ENCODE peak calls at places on chromosomes 4 and X, in ten cellular contexts. Q is tibial artery, H is ovary, X is SK-N-SH, Y is cardiac muscle cell, N is Peyer's patch, Z is B cell, P is HFFc6, V is astrocyte of the cerebellum, I is endodermal cell. D is an unnamed sample.

GRCh38 chr4:41877020-41877796 is 58.0 kb upstream of the TMEM33 start:
- DNase-seq in Q (no peak), H (no peak), X (peak; percentile 54), Y (no peak), N (no peak), Z (no peak), P (no peak), V (no peak), I (peak; percentile 47), D (no peak)

GRCh38 chrX:41313419-41313818 is 20.5 kb upstream of the DDX3X start:
- DNase-seq in Q (no peak), H (no peak), X (no peak), Y (no peak), N (no peak), Z (no peak), P (peak; percentile 82), V (peak; percentile 57), I (no peak), D (peak; percentile 95)

GRCh38 chr4:47704693-47705325 is 133.1 kb downstream of the CORIN start:
- DNase-seq in Q (no peak), H (no peak), X (peak; percentile 58), Y (peak; percentile 60), N (no peak), Z (no peak), P (peak; percentile 6), V (no peak), I (peak; percentile 87), D (peak; percentile 6)

GRCh38 chr4:186227221-186227620 is at the start of gene KLKB1:
- DNase-seq in Q (no peak), H (no peak), X (no peak), Y (peak; percentile 34), N (no peak), Z (no peak), P (no peak), V (peak; percentile 3), I (no peak), D (no peak)

GRCh38 chr4:176780995-176781738 is 11.6 kb downstream of the VEGFC start:
- DNase-seq in Q (no peak), H (no peak), X (no peak), Y (peak; percentile 36), N (no peak), Z (no peak), P (no peak), V (no peak), I (no peak), D (no peak)

GRCh38 chr4:176791591-176792347 is 953 bp downstream of the VEGFC start:
- DNase-seq in Q (no peak), H (peak; percentile 13), X (no peak), Y (peak; percentile 58), N (no peak), Z (no peak), P (peak; percentile 43), V (no peak), I (peak; percentile 71), D (peak; percentile 65)

GRCh38 chr4:187422655-187423054 is 572.9 kb upstream of the ZFP42 start:
- DNase-seq in Q (no peak), H (no peak), X (no peak), Y (no peak), N (no peak), Z (no peak), P (no peak), V (no peak), I (no peak), D (no peak)

GRCh38 chr4:135838889-135839288 is 1637.3 kb upstream of the PABPC4L start:
- DNase-seq in Q (no peak), H (no peak), X (no peak), Y (no peak), N (no peak), Z (no peak), P (peak; percentile 3), V (peak; percentile 66), I (peak; percentile 79), D (peak; percentile 85)

GRCh38 chrX:68995780-68996551 is 167.1 kb downstream of the EFNB1 start:
- DNase-seq in Q (no peak), H (peak; percentile 74), X (no peak), Y (peak; percentile 92), N (peak; percentile 79), Z (no peak), P (peak; percentile 2), V (peak; percentile 49), I (peak; percentile 33), D (no peak)

GRCh38 chr4:17490575-17491059 is 21.3 kb downstream of the QDPR start:
- DNase-seq in Q (no peak), H (no peak), X (peak; percentile 87), Y (no peak), N (no peak), Z (no peak), P (no peak), V (no peak), I (no peak), D (no peak)

GRCh38 chr4:2180410-2180809 is 61.5 kb downstream of the HAUS3 start:
- DNase-seq in Q (no peak), H (no peak), X (no peak), Y (no peak), N (no peak), Z (no peak), P (no peak), V (no peak), I (no peak), D (no peak)

GRCh38 chr4:66564901-66565648 is 894.8 kb upstream of the EPHA5 start:
- DNase-seq in Q (no peak), H (no peak), X (no peak), Y (peak; percentile 86), N (no peak), Z (no peak), P (peak; percentile 81), V (peak; percentile 98), I (no peak), D (peak; percentile 79)

GRCh38 chr4:180664766-180665368 is 1578.3 kb upstream of the TENM3 start:
- DNase-seq in Q (no peak), H (peak; percentile 21), X (peak; percentile 59), Y (peak; percentile 91), N (peak; percentile 83), Z (no peak), P (peak; percentile 72), V (peak; percentile 91), I (peak; percentile 88), D (peak; percentile 67)

GRCh38 chr4:180668732-180669131 is 1574.5 kb upstream of the TENM3 start:
- DNase-seq in Q (no peak), H (no peak), X (no peak), Y (no peak), N (no peak), Z (no peak), P (no peak), V (no peak), I (no peak), D (no peak)

GRCh38 chr4:180665481-180665880 is 1577.7 kb upstream of the TENM3 start:
- DNase-seq in Q (no peak), H (no peak), X (no peak), Y (no peak), N (no peak), Z (no peak), P (no peak), V (no peak), I (no peak), D (no peak)

GRCh38 chr4:180669637-180670036 is 1573.6 kb upstream of the TENM3 start:
- DNase-seq in Q (no peak), H (no peak), X (no peak), Y (no peak), N (no peak), Z (no peak), P (no peak), V (peak; percentile 82), I (no peak), D (peak; percentile 84)

DNA sequence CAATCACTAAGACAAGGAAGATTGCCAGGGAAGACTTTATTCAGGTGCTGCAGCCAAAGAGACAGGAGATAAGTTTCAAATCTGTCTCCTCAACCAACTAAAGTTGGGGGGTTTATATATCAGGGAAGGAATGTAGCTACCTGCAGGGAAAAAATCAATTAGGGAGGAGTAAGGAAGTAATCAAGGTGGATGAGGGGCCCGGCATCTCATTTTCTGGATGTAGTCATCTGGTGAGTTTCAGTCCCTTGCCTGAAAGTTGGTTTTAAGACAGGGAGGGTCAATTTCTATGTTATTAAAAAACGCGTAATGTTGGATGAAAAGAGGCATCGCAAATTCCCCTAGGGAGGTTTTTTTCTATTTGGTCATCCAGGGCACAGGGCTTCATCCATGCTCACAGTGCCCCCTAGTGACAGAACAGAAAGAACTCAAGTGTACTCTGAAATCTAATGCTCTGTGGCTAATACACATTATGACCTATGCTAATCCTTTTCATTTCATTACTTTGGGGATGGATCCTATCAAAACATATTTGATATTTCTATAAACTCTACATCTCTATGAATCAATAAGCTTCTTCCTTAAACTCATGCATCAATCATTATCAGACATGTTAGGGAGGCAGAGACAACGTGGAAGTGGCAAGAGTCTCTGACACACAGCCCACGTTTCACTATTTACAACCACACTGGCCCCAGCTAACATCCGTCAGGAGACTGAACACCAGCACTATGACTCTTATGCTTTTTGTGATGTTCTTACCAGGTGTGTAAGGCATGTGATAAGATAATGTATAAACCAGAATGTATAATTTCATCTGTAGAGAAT is 1577.0 kb upstream of the TENM3 start:
- DNase-seq in Q (no peak), H (no peak), X (peak; percentile 42), Y (peak; percentile 62), N (peak; percentile 59), Z (no peak), P (peak; percentile 45), V (peak; percentile 50), I (peak; percentile 70), D (peak; percentile 26)
- TF ChIP-seq CTCF in Q (no peak), H (no peak), X (peak; percentile 68), Y (peak; percentile 60), N (no peak), Z (peak; percentile 52), P (peak; percentile 82), V (peak; percentile 73), I (peak; percentile 88), D (peak; percentile 76)

GRCh38 chr4:71209161-71209560 is 129.7 kb upstream of the SLC4A4 start:
- DNase-seq in Q (no peak), H (no peak), X (no peak), Y (peak; percentile 65), N (no peak), Z (no peak), P (peak; percentile 66), V (no peak), I (no peak), D (no peak)
- TF ChIP-seq CTCF in Q (no peak), H (no peak), X (no peak), Y (no peak), N (no peak), Z (no peak), P (no peak), V (no peak), I (no peak), D (no peak)

GRCh38 chr4:95963456-95963855 is 123.6 kb downstream of the PDHA2 start:
- DNase-seq in Q (no peak), H (no peak), X (no peak), Y (no peak), N (no peak), Z (no peak), P (no peak), V (no peak), I (no peak), D (no peak)
- TF ChIP-seq CTCF in Q (no peak), H (no peak), X (no peak), Y (no peak), N (no peak), Z (no peak), P (no peak), V (no peak), I (no peak), D (no peak)

DNA sequence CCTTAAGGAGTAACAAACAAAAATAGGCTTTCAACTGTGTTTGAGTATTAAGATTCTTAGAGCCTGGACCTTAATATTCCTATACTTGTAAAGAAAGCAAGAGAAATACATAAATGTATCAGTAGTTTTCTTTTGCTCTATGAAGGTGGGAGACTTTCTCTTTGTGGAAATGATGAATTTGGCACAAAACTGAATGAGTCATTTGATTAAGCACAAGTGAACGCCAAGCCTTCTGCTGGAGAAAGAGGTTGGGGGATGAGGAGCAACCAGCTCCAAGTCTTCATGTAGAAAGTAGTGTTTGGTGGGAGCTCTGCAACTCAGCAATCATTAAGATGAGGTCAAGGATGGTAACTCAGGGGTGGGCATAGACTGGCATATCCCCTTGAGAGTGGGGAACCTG is 49.6 kb downstream of the MEPE start:
- DNase-seq in Q (no peak), H (no peak), X (no peak), Y (peak; percentile 49), N (no peak), Z (no peak), P (peak; percentile 2), V (peak; percentile 54), I (no peak), D (no peak)
- TF ChIP-seq CTCF in Q (no peak), H (no peak), X (no peak), Y (no peak), N (no peak), Z (no peak), P (no peak), V (no peak), I (no peak), D (no peak)

D was measured in retinal pigment epithelial cell.